ENCODE peak calls at places on chromosomes 7 and 10, in four cellular contexts. E is colonic mucosa, W is dorsolateral prefrontal cortex, P is left ventricle myocardium inferior. N is an unnamed sample. For H3K27me3, the result is how much of the 10 kb centered on the place peaks cover.

GRCh38 chr7:17041324-17041723 is 159.5 kb upstream of the AGR3 start:
- DNase-seq in P (no peak), W (no peak), E (no peak), N (peak)

GRCh38 chr10:31315453-31315852 is 3.6 kb upstream of the ZEB1 start:
- DNase-seq in P (no peak), E (no peak), W (no peak), N (no peak)

GRCh38 chr7:22339725-22340390 is 17.1 kb downstream of the RAPGEF5 start:
- DNase-seq in P (no peak), W (no peak), E (no peak), N (no peak)

GRCh38 chr7:28165971-28166955 is 14.3 kb downstream of the JAZF1 start:
- DNase-seq in E (no peak), P (no peak), W (no peak), N (peak)

GRCh38 chr7:30351274-30351673 is 66.9 kb downstream of the ZNRF2 start:
- DNase-seq in P (no peak), E (no peak), W (no peak), N (no peak)

GRCh38 chr7:40799-41750 is 151.3 kb upstream of the FAM20C start:
- DNase-seq in W (no peak), P (no peak), E (peak), N (no peak)

GRCh38 chr7:135271255-135271615 is 37.6 kb downstream of the STRA8 start:
- DNase-seq in P (no peak), W (no peak), E (no peak), N (no peak)

GRCh38 chr7:157004050-157004838 is 6.2 kb downstream of the MNX1 start:
- DNase-seq in W (no peak), E (no peak), P (no peak), N (no peak)

GRCh38 chr7:46256870-46257528 is 335.9 kb upstream of the IGFBP3 start:
- DNase-seq in P (no peak), E (no peak), W (no peak), N (no peak)

GRCh38 chr7:68133045-68133444 is 1136.4 kb downstream of the TYW1 start:
- DNase-seq in E (no peak), W (no peak), P (no peak), N (no peak)

GRCh38 chr7:3187378-3188040 is 113.5 kb upstream of the SDK1 start:
- DNase-seq in E (no peak), W (no peak), P (no peak), N (no peak)

DNA sequence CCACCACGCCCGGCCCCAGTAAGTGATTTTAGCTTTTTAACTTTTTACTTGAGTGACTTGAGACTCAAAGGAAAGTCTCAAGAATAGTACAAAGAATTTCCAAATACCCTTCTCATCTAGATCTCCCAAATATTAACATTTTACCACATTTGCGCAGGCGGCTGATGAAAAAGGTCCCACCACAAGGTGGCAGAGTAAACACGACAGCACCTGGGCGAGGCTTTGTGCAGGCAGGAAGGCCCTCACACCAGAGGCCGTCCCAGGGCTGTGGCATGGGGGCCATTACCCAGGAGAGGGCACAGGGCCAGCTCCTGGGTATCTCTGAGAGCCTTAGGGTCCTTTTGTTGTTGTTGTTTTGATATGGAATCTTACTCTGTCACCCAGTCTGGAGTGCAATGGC is 50.0 kb upstream of the WIPI2 start:
- DNase-seq in E (peak), P (no peak), W (peak), N (no peak)
- TF ChIP-seq CTCF in E (peak), P (peak), W (peak), N (peak)

GRCh38 chr10:123649672-123650071 is 16.5 kb upstream of the GPR26 start:
- DNase-seq in E (no peak), W (no peak), P (no peak), N (no peak)
- H3K27me3 ChIP-seq in E (under half), W (under half), P (half or more), N (under half)

GRCh38 chr10:28449382-28449781 is 83.5 kb upstream of the WAC start:
- DNase-seq in W (no peak), P (no peak), E (no peak), N (no peak)
- H3K4me3 ChIP-seq in W (no peak), P (no peak), E (no peak), N (no peak)

GRCh38 chr7:70193514-70193913 is 595.2 kb downstream of the AUTS2 start:
- DNase-seq in W (no peak), P (no peak), E (no peak), N (no peak)
- TF ChIP-seq CTCF in W (peak), P (peak), E (peak), N (no peak)

GRCh38 chr7:102446387-102447156 is 13.2 kb downstream of the ORAI2 start:
- DNase-seq in W (no peak), E (no peak), P (no peak), N (no peak)
- H3K27me3 ChIP-seq in W (under half), E (under half), P (under half), N (under half)

GRCh38 chr10:132397671-132398565 is 918 bp downstream of the PWWP2B start:
- DNase-seq in E (peak), P (peak), W (peak), N (no peak)

GRCh38 chr10:132400041-132400546 is 3.1 kb downstream of the PWWP2B start:
- DNase-seq in P (peak), E (no peak), W (no peak), N (no peak)

GRCh38 chr10:132399117-132400035 is 2.4 kb downstream of the PWWP2B start:
- DNase-seq in P (peak), W (no peak), E (peak), N (no peak)

GRCh38 chr10:132397036-132397541 is at the start of gene PWWP2B:
- DNase-seq in E (no peak), W (no peak), P (peak), N (no peak)

GRCh38 chr10:132398566-132398991 is 1.6 kb downstream of the PWWP2B start:
- DNase-seq in P (peak), E (no peak), W (no peak), N (no peak)
- H3K4me3 ChIP-seq in P (peak), E (peak), W (peak), N (no peak)

GRCh38 chr7:151062399-151063211 is 3.2 kb downstream of the SLC4A2 start:
- DNase-seq in W (no peak), P (no peak), E (peak), N (no peak)

GRCh38 chr7:151060113-151060415 is 675 bp downstream of the SLC4A2 start:
- DNase-seq in W (no peak), E (no peak), P (no peak), N (no peak)

GRCh38 chr7:151062111-151062398 is 2.7 kb downstream of the SLC4A2 start:
- DNase-seq in P (no peak), W (no peak), E (no peak), N (no peak)

GRCh38 chr7:151060416-151061234 is 1.2 kb downstream of the SLC4A2 start:
- DNase-seq in P (no peak), W (no peak), E (peak), N (no peak)

GRCh38 chr7:151061241-151062110 is 2.1 kb downstream of the SLC4A2 start:
- DNase-seq in W (no peak), E (peak), P (no peak), N (no peak)
- TF ChIP-seq CTCF in W (no peak), E (no peak), P (no peak), N (no peak)

GRCh38 chr7:19112290-19113000 is 5.0 kb downstream of the TWIST1 start:
- DNase-seq in P (no peak), W (no peak), E (no peak), N (no peak)

GRCh38 chr7:19111474-19112143 is 5.8 kb downstream of the TWIST1 start:
- DNase-seq in P (no peak), W (no peak), E (no peak), N (no peak)

GRCh38 chr7:19110026-19110777 is 7.2 kb downstream of the TWIST1 start:
- DNase-seq in E (no peak), P (no peak), W (no peak), N (no peak)

GRCh38 chr7:19108985-19109946 is 8.2 kb downstream of the TWIST1 start:
- DNase-seq in W (no peak), E (no peak), P (no peak), N (no peak)

DNA sequence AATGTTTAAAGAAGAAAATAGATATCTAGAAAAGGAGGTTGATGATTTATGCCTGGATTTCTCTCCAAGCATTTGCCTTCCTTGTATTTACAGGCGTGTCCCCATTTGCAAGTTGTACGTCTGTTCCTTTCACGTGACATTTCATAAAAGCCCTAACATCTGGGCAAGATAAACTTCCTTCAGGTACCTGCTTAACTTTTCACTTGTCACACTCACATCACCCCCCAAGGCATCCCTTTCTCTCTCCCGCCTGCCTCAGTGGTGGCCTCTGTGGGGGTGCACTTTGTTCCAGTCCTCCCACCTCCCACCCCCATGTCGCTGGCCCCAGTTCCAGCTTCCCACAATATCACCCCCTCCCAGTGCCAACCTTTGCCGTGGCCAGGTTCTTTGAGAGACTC is 6.7 kb downstream of the TWIST1 start:
- DNase-seq in P (no peak), W (no peak), E (no peak), N (no peak)
- H3K27me3 ChIP-seq in P (half or more), W (half or more), E (half or more), N (under half)

GRCh38 chr10:69181433-69181832 is 1.4 kb downstream of the SUPV3L1 start:
- DNase-seq in W (no peak), P (no peak), E (no peak), N (no peak)

GRCh38 chr10:69179089-69179742 is 818 bp upstream of the SUPV3L1 start:
- DNase-seq in W (no peak), P (no peak), E (peak), N (no peak)

GRCh38 chr10:69182005-69182404 is 2.0 kb downstream of the SUPV3L1 start:
- DNase-seq in E (no peak), W (no peak), P (no peak), N (no peak)

GRCh38 chr10:69179743-69180524 is at the start of gene SUPV3L1:
- DNase-seq in E (peak), P (peak), W (peak), N (peak)

GRCh38 chr10:69180525-69181204 is 631 bp downstream of the SUPV3L1 start:
- DNase-seq in E (peak), W (no peak), P (no peak), N (no peak)
- H3K4me3 ChIP-seq in E (peak), W (peak), P (peak), N (peak)

GRCh38 chr10:15763001-15763400 is 43.3 kb upstream of the ITGA8 start:
- DNase-seq in E (no peak), W (no peak), P (peak), N (no peak)

GRCh38 chr10:15759265-15759664 is 39.5 kb upstream of the ITGA8 start:
- DNase-seq in W (no peak), E (no peak), P (no peak), N (no peak)

DNA sequence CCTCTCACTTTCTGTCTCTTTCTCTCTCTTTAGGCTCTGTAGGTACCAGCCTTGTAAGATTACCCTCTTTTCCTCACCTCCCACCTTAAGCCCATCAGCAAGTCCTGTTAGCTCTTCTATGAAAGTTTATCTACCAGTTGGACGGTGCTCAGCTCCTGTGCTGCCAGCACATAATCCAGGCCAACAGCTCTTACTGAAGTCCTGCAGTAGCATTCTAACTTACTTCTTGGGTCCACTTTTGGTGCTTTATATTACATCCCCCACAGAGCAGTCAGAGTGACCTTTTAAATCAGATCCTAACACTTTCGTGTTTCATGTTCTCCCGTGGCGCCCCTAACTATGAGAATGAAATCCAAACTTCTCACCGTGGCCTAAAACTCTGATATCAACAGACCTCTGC is 38.9 kb upstream of the ITGA8 start:
- DNase-seq in E (no peak), P (no peak), W (no peak), N (no peak)
- TF ChIP-seq CTCF in E (no peak), P (no peak), W (no peak), N (no peak)